ENCODE peak calls at places on chromosomes 13 and 19, in nine cellular contexts. Q, N, S, Y, T, H, P, O and F are unnamed samples.

GRCh38 chr19:21269813-21270212 is 59.4 kb downstream of the ZNF708 start:
- DNase-seq in Q (no peak), N (no peak), S (no peak), Y (no peak), T (no peak), H (no peak), P (no peak), O (no peak), F (no peak)

GRCh38 chr19:39046037-39046821 is 13.9 kb upstream of the FBXO27 start:
- DNase-seq in Q (no peak), N (no peak), S (no peak), Y (no peak), T (peak), H (no peak), P (no peak), O (peak), F (peak)

GRCh38 chr19:41218615-41219507 is at the start of gene AXL:
- DNase-seq in Q (no peak), N (peak), S (peak), Y (peak), T (peak), H (no peak), P (peak), O (peak), F (peak)

GRCh38 chr19:46697142-46697960 is 19.6 kb downstream of the PRKD2 start:
- DNase-seq in Q (no peak), N (peak), S (peak), Y (peak), T (peak), H (no peak), P (no peak), O (peak), F (no peak)

GRCh38 chr19:29714953-29715694 is at the start of gene C19orf12:
- DNase-seq in Q (peak), N (no peak), S (peak), Y (no peak), T (peak), H (peak), P (no peak), O (peak), F (peak)

GRCh38 chr19:4007836-4008539 is 452 bp downstream of the PIAS4 start:
- DNase-seq in Q (no peak), N (no peak), S (peak), Y (no peak), T (no peak), H (no peak), P (no peak), O (peak), F (no peak)

GRCh38 chr19:54186934-54187381 is 2.4 kb downstream of the MBOAT7 start:
- DNase-seq in Q (no peak), N (no peak), S (no peak), Y (no peak), T (peak), H (no peak), P (no peak), O (no peak), F (no peak)

GRCh38 chr19:41700381-41701195 is 7.8 kb upstream of the CEACAM5 start:
- DNase-seq in Q (no peak), N (no peak), S (no peak), Y (no peak), T (peak), H (no peak), P (peak), O (no peak), F (no peak)

GRCh38 chr19:31338069-31338767 is 11.0 kb downstream of the TSHZ3 start:
- DNase-seq in Q (no peak), N (no peak), S (peak), Y (peak), T (no peak), H (no peak), P (peak), O (peak), F (peak)

GRCh38 chr13:36555151-36555986 is 118.5 kb upstream of the SERTM1 start:
- DNase-seq in Q (no peak), N (no peak), S (no peak), Y (no peak), T (no peak), H (no peak), P (no peak), O (no peak), F (no peak)